ENCODE peak calls at places on chromosomes 1 and 21, in six cellular contexts. U is left lung, H is glutamatergic neuron, W is HFF-Myc, C is fibroblast of lung, N is brain microvascular endothelial cell. G is an unnamed sample.

GRCh38 chr1:204705888-204706837 is 20.6 kb upstream of the LRRN2 start:
- DNase-seq in C (no peak), U (no peak), N (no peak), W (no peak), H (no peak), G (no peak)

GRCh38 chr1:71252900-71253299 is 172.1 kb upstream of the ZRANB2 start:
- DNase-seq in W (no peak), H (no peak), N (no peak), C (no peak), U (no peak), G (no peak)

GRCh38 chr1:33256335-33256700 is at the start of gene ZNF362:
- DNase-seq in H (peak), C (peak), W (no peak), U (peak), N (peak), G (peak)

GRCh38 chr21:44027607-44028286 is 15.6 kb downstream of the TRAPPC10 start:
- DNase-seq in U (no peak), H (no peak), C (no peak), W (no peak), N (no peak), G (no peak)

GRCh38 chr1:112575154-112575804 is 43.7 kb downstream of the ST7L start:
- DNase-seq in W (peak), H (no peak), U (no peak), C (peak), N (peak), G (no peak)

GRCh38 chr21:44866780-44867179 is 6.7 kb downstream of the PTTG1IP start:
- DNase-seq in C (peak), U (no peak), W (no peak), N (peak), H (peak), G (no peak)

GRCh38 chr1:203048555-203049051 is 22.3 kb downstream of the PPFIA4 start:
- DNase-seq in C (no peak), N (no peak), U (no peak), W (no peak), H (peak), G (peak)

GRCh38 chr1:161185282-161185682 is 8.0 kb upstream of the B4GALT3 start:
- DNase-seq in U (peak), W (peak), H (no peak), C (peak), N (no peak), G (no peak)

GRCh38 chr1:59076612-59077011 is 220.3 kb upstream of the FGGY start:
- DNase-seq in C (no peak), W (no peak), H (no peak), U (no peak), N (no peak), G (no peak)

GRCh38 chr1:156602557-156602993 is 1.3 kb upstream of the GPATCH4 start:
- DNase-seq in W (no peak), H (no peak), U (no peak), N (no peak), C (peak), G (no peak)
- TF ChIP-seq CTCF in W (peak), H (peak), U (no peak), N (peak), C (peak), G (no peak)

DNA sequence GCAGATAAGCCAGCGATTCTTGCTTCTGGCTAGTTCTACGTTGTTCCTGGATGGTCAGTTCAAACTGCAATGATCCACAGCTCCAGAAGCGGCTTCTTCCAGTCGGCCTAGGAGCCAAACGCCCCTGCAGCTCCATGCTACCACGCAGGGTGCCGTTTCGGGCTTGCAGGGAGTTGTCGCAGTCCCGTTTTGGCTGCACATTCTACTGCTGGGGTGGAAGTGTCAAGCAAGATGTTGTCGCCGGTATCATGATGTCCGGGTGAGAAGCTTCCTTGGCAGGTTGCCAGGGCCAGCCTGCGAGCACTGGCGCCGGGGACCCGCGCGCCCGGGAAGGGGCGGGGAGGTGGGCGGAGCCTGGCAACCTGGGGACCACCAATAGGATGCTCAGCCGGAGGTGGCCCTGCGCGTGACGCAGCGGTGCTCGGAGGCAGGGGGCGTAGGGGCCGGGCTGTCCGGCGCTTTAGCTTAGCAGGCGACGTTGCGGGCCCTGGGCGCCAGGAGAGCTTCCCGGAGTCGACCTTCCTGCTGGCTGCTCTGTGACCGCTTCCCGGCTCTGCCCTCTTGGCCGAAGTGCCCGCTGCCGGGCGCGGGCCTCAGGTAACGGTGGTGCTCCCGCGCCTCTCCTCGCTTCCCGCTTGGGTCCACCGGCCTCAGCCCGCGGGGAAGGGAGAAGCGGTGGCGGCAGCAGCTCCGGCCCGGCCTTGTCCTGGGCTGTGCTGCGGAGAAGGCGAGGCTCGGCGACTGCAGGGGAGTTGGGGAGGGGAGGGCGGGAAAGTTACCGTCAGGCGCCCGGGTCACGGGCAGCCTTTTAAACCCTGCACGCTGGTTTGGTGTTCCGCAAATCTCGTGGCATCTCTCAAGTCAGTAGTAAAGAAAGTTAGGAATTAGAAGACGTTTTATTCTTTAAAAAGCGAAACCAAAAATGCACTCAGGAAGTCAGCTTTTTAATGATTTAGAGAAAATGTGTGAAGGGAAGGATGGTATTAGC is at the start of gene SOAT1:
- DNase-seq in N (peak), C (peak), H (peak), U (peak), W (peak), G (peak)
- TF ChIP-seq CTCF in N (peak), C (no peak), H (no peak), U (no peak), W (peak), G (no peak)

GRCh38 chr1:154764773-154765172 is 105.3 kb downstream of the KCNN3 start:
- DNase-seq in N (no peak), W (no peak), H (no peak), C (no peak), U (no peak), G (no peak)

GRCh38 chr1:154768456-154769125 is 101.5 kb downstream of the KCNN3 start:
- DNase-seq in W (no peak), H (peak), U (no peak), C (no peak), N (peak), G (no peak)

GRCh38 chr1:154767315-154768240 is 102.5 kb downstream of the KCNN3 start:
- DNase-seq in W (no peak), U (no peak), N (peak), H (no peak), C (peak), G (peak)

GRCh38 chr1:154764181-154764580 is 105.9 kb downstream of the KCNN3 start:
- DNase-seq in W (no peak), C (no peak), U (no peak), N (no peak), H (no peak), G (no peak)

DNA sequence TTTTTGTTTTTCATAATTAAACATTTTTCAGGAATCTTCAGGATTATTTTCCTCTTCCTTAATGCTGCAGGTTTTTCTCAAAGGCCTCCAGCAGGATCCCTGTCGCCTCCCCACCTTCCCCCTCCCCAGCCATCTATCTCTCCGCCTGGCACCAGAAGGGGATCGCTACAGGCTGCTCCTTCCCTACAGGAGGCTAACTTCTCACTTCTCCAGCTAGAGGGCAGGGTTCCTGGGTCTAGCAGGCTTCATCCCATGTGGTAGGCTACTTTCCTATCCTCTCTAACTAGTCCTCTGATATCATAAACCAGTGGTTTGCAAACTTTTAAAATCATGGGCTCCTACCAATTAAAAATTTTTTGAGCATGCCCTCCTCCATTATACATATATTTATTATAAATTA is 104.1 kb downstream of the KCNN3 start:
- DNase-seq in W (no peak), N (peak), U (no peak), H (no peak), C (peak), G (no peak)
- TF ChIP-seq CTCF in W (peak), N (peak), U (no peak), H (no peak), C (peak), G (no peak)

DNA sequence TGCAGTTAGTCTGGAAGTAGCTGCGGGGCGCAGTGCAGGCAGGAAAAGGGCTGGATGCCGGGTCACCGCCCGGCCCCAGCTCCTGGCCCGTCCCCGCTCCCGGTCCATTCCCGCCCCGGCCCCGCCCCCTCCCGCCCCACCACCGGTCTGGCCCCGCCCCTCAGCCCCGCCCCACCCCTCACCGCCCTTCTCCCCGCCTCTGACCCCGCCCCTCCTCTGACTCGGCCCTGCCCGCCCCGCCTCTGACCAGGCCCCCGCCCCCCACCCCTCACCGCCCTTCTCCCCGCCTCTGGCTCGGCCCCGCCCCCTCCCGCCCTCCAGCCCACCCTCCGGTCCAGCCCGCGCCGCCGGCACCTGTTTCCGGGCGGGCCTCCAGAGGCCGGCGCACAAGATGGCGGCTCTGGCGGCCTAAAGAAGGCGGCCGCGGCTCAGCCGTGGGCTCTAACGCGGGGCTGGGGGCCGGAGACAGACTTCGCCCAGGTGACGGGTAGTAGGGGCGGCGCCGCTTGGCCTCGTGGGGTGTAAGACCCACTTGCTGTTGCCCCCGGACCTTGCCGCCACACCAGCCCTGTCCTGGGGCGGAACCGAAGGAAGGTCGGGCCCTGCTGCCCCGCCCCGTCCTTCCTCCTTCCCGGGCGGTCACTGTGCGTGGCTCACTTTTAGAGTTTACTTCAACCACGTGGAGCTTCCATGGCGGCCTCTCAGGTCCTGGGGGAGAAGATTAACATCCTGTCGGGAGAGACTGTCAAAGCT is at the start of gene UBIAD1:
- DNase-seq in N (peak), W (peak), H (peak), C (peak), U (peak), G (peak)
- TF ChIP-seq CTCF in N (no peak), W (no peak), H (no peak), C (peak), U (no peak), G (no peak)

GRCh38 chr1:145730900-145731299 is 11.6 kb downstream of the CD160 start:
- DNase-seq in C (no peak), U (no peak), H (no peak), W (no peak), N (no peak), G (no peak)
- TF ChIP-seq CTCF in C (no peak), U (no peak), H (no peak), W (no peak), N (no peak), G (no peak)

DNA sequence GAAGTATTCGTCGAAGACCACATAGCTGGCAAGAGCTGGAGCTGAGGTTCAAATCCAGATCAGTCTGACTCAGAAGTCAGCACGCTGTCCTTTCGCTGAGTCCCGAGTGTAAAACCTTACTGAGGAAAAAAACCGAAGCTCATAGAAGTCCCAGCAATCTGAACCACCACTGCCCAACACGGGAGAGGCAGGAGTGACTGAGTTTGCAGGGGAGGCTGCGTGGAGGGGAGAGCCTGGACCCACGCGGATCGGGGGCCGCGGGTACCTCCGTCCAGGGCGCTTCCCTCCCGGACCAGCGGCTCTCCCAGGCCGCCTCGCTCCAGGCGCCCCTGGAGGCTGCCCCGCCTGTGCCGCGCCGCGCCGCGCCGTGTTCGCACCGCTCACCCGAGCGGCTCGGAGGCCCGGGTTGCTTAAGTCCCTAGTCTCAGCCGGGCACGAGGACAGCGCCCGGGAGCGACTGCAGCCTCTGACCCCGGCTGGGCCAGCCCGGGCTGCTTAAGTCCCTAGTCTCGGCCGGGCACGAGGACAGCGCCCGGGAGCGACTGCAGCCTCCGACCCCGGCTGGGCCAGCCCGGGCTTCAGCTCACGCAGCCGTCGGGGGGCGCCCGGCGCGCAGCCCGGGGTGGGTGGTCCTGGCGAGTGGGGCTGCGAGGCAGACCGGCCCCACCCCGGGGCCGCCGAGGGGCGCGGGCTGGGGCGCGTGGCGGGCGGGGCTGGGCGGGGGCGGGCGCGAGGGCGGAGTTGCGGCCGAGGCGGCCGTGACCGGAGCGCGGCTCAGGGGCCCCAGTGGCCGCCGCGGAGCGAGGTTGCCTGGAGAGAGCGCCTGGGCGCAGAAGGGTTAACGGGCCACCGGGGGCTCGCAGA is at the start of gene ADAMTSL4:
- DNase-seq in N (peak), U (peak), C (peak), H (peak), W (no peak), G (peak)
- TF ChIP-seq CTCF in N (no peak), U (peak), C (no peak), H (no peak), W (no peak), G (no peak)

GRCh38 chr1:247576514-247576913 is 11.6 kb upstream of the OR2G2 start:
- DNase-seq in C (no peak), U (no peak), H (no peak), N (no peak), W (no peak), G (no peak)
- TF ChIP-seq CTCF in C (no peak), U (peak), H (peak), N (no peak), W (no peak), G (peak)

DNA sequence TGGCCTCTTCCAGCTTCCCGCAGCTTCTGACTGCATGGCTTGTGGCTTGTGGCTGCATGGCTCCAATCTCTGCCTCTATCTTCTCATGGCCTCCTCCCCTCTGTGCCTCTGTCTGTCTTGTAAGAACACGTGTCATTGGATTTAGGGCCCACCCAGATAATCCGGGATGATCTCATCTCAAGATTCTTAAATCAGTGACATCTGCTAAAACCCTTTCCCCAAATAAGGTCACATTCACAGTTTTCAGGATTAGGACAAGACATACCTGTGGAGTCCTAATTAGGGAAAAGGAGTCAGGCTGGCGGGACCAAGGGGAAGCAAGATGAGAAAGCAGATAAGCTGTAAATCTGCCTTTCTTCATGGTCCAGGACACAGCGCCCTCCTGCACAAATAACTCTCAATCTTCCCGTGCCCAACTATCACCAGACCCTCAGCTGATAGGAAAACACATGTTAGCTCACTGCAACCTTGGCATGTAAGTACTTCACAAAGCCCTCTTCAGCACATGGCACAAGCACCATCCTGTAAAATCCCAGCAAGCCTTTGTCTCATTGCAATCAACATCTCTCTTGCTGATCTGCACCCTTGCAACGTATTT is 82.2 kb downstream of the SPSB1 start:
- DNase-seq in W (no peak), C (no peak), U (no peak), N (no peak), H (no peak), G (no peak)
- TF ChIP-seq CTCF in W (no peak), C (no peak), U (no peak), N (no peak), H (no peak), G (no peak)

DNA sequence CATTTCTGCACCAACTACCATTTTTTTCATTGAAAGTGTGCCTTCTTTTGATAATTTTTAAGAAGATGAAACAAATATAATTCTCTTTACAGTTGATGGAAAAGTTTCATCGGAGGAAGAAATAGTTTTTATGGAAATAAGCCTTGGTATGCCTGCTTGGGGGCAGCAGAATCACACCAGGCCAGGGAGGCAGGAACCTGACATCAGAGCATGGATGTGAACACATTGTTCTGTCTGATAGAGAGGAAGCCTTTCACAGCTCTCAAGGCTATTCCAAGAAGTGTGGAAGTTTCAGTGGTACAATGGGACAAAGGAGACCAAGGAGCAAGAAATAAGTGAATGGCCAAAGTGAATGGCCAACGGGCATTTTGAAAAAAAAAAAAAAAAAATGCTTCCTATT is 162.2 kb upstream of the KCNK2 start:
- DNase-seq in U (no peak), N (no peak), H (no peak), W (no peak), C (no peak), G (no peak)
- TF ChIP-seq CTCF in U (no peak), N (no peak), H (no peak), W (no peak), C (no peak), G (no peak)

GRCh38 chr1:47824721-47825120 is 172.5 kb downstream of the TRABD2B start:
- DNase-seq in N (no peak), W (no peak), C (no peak), H (no peak), U (no peak), G (no peak)

GRCh38 chr1:47827032-47827585 is 170.1 kb downstream of the TRABD2B start:
- DNase-seq in H (no peak), U (no peak), N (no peak), C (no peak), W (no peak), G (no peak)

GRCh38 chr1:47830021-47830420 is 167.2 kb downstream of the TRABD2B start:
- DNase-seq in C (no peak), U (no peak), N (no peak), W (no peak), H (no peak), G (no peak)

GRCh38 chr1:47830856-47831255 is 166.3 kb downstream of the TRABD2B start:
- DNase-seq in C (no peak), H (no peak), W (no peak), N (no peak), U (no peak), G (no peak)

DNA sequence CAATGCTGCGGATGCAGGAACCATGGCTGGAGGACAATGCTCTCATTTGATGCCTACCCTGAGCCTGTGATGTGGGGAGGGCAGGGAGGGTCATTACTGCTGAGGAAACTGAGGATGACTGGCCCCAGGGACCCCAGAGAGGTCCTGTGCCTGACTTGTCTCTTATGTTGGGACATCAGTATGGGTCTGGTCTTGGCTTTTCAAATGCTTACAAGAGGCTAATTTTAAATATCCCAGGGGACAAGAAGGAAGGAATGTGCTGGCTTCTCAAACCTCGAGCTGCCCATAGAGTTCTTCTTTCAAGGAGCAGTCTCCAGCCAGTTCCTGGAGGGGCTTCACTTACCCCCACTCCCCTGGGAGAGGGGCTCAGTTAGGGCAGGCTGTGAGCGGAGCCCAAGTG is 168.2 kb downstream of the TRABD2B start:
- DNase-seq in N (no peak), H (no peak), C (no peak), U (no peak), W (no peak), G (no peak)
- TF ChIP-seq CTCF in N (no peak), H (no peak), C (no peak), U (no peak), W (no peak), G (no peak)

G was measured in mesothelial cell of epicardium.